ENCODE peak calls at places on chromosomes 3 and 15, in ten cellular contexts. E, X, R, O, Q, A, V, K, F and W are unnamed samples.

GRCh38 chr3:189909573-189909972 is 211.1 kb downstream of the P3H2 start:
- DNase-seq in O (no peak), Q (no peak), A (no peak), E (no peak), K (no peak), R (no peak), F (no peak), V (no peak), X (no peak), W (no peak)

GRCh38 chr15:45637552-45638033 is 2.8 kb downstream of the SQOR start:
- DNase-seq in Q (peak; percentile 44), V (peak; percentile 91), E (peak; percentile 63), F (no peak), R (peak; percentile 84), K (peak; percentile 76), X (no peak), O (no peak), A (peak; percentile 23), W (no peak)

GRCh38 chr3:138405486-138405885 is 28.9 kb upstream of the ESYT3 start:
- DNase-seq in O (no peak), X (no peak), Q (no peak), V (no peak), F (no peak), K (no peak), E (no peak), R (no peak), A (no peak), W (no peak)

GRCh38 chr3:40096561-40097506 is 212.7 kb upstream of the EIF1B start:
- DNase-seq in O (no peak), F (peak; percentile 52), X (no peak), Q (no peak), E (no peak), R (no peak), A (no peak), V (no peak), K (peak; percentile 84), W (no peak)

GRCh38 chr3:42052132-42052866 is 38.9 kb upstream of the TRAK1 start:
- DNase-seq in X (no peak), R (peak; percentile 22), E (no peak), Q (no peak), A (no peak), F (no peak), K (no peak), O (no peak), V (peak; percentile 97), W (no peak)

GRCh38 chr15:73996939-73997338 is 2.4 kb downstream of the PML start:
- DNase-seq in F (no peak), X (no peak), R (peak; percentile 50), E (no peak), O (no peak), K (no peak), Q (no peak), A (no peak), V (peak; percentile 85), W (peak; percentile 41)

GRCh38 chr3:177935008-177935407 is 601.2 kb upstream of the KCNMB2 start:
- DNase-seq in A (no peak), Q (no peak), F (no peak), K (no peak), V (no peak), E (no peak), R (no peak), X (no peak), O (no peak), W (no peak)

GRCh38 chr3:20401253-20401652 is 215.2 kb upstream of the SGO1 start:
- DNase-seq in F (no peak), Q (no peak), A (no peak), V (no peak), E (no peak), K (no peak), O (no peak), X (no peak), R (no peak), W (no peak)

GRCh38 chr3:140290105-140290504 is 355.1 kb downstream of the CLSTN2 start:
- DNase-seq in Q (no peak), F (no peak), X (no peak), A (no peak), E (no peak), K (no peak), O (no peak), R (no peak), V (no peak), W (no peak)

GRCh38 chr3:56917740-56918568 is 116.2 kb upstream of the ARHGEF3 start:
- DNase-seq in K (no peak), R (no peak), V (peak; percentile 78), X (no peak), A (no peak), Q (no peak), F (no peak), E (no peak), O (no peak), W (peak; percentile 38)

GRCh38 chr3:178672263-178672662 is 136.0 kb downstream of the KCNMB2 start:
- DNase-seq in O (no peak), R (no peak), V (no peak), F (no peak), A (no peak), Q (no peak), X (no peak), E (no peak), K (no peak), W (no peak)

GRCh38 chr15:84598250-84598649 is 2.6 kb upstream of the ZSCAN2 start:
- DNase-seq in V (no peak), Q (no peak), F (no peak), E (no peak), A (no peak), O (no peak), X (no peak), K (no peak), R (no peak), W (peak; percentile 44)

GRCh38 chr3:69143605-69144004 is 21.2 kb upstream of the LMOD3 start:
- DNase-seq in V (no peak), O (no peak), F (no peak), E (no peak), X (no peak), R (no peak), Q (peak; percentile 12), K (no peak), A (peak; percentile 5), W (peak; percentile 24)

GRCh38 chr15:44435893-44436667 is 8.7 kb downstream of the CTDSPL2 start:
- DNase-seq in O (no peak), Q (no peak), F (no peak), K (no peak), E (no peak), R (no peak), A (no peak), X (no peak), V (peak; percentile 18), W (no peak)

GRCh38 chr15:69314174-69314573 is 15.5 kb downstream of the PAQR5 start:
- DNase-seq in A (no peak), K (no peak), X (no peak), Q (no peak), E (no peak), V (no peak), R (no peak), O (no peak), F (no peak), W (no peak)

GRCh38 chr15:42363942-42364341 is 4.6 kb downstream of the CAPN3 start:
- DNase-seq in O (no peak), R (no peak), Q (no peak), E (no peak), X (no peak), F (no peak), A (no peak), K (no peak), V (no peak), W (no peak)

GRCh38 chr15:42366151-42366550 is 6.8 kb downstream of the CAPN3 start:
- DNase-seq in F (no peak), V (no peak), X (no peak), A (no peak), O (no peak), K (no peak), Q (no peak), E (no peak), R (no peak), W (no peak)

GRCh38 chr15:42364529-42364928 is 5.2 kb downstream of the CAPN3 start:
- DNase-seq in X (no peak), K (no peak), F (no peak), Q (peak; percentile 16), O (no peak), A (no peak), R (no peak), E (no peak), V (peak; percentile 76), W (no peak)

GRCh38 chr15:42368096-42368495 is 8.8 kb downstream of the CAPN3 start:
- DNase-seq in K (no peak), V (no peak), X (no peak), Q (no peak), E (no peak), F (no peak), O (no peak), R (no peak), A (no peak), W (no peak)

DNA sequence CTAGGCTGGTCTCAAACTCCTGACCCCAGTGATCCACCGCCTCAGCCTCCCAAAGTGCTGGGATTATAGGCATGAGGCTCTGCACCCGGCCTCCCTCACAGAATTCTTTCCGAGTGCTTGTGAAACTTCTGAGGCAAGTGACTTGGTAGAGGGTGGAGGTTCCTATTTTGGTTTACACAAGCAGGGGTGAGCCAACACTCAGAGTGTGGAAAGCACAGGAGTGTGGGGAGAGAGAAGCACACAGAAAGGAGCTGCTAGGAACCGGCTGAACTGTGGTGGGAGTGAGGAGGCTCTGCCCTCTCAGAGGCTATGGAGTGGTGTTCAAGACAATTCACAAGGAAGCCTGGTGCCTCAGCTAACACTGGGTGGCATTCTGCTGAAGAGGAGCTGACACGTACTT is 7.7 kb downstream of the CAPN3 start:
- DNase-seq in X (no peak), Q (no peak), K (no peak), F (no peak), R (no peak), O (no peak), A (no peak), V (no peak), E (peak; percentile 79), W (no peak)
- TF ChIP-seq POLR2AphosphoS5 in X (no peak), Q (no peak), K (no peak), F (no peak), R (no peak), O (no peak), A (no peak), V (no peak), E (no peak), W (no peak)

GRCh38 chr3:158727499-158728377 is 4.5 kb downstream of the RARRES1 start:
- DNase-seq in K (peak; percentile 45), A (peak; percentile 76), F (peak; percentile 51), V (peak; percentile 80), O (no peak), R (peak; percentile 75), X (no peak), Q (peak; percentile 59), E (peak; percentile 46), W (peak; percentile 86)
- H3K4me3 ChIP-seq in K (no peak overlapping the region), A (no peak overlapping the region), F (peak overlapping the region; percentile 5), V (no peak overlapping the region), O (no peak overlapping the region), R (no peak overlapping the region), X (no peak overlapping the region), Q (no peak overlapping the region), E (no peak overlapping the region), W (no peak overlapping the region)

GRCh38 chr15:77417642-77418041 is 2.3 kb downstream of the PEAK1 start:
- DNase-seq in V (no peak), O (no peak), R (no peak), X (no peak), K (no peak), E (no peak), Q (peak; percentile 34), A (no peak), F (no peak), W (no peak)
- TF ChIP-seq POLR2AphosphoS5 in V (no peak), O (no peak), R (no peak), X (no peak), K (no peak), E (no peak), Q (no peak), A (no peak), F (no peak), W (no peak)

GRCh38 chr15:98858610-98859023 is 149.0 kb downstream of the PGPEP1L start:
- DNase-seq in Q (no peak), K (no peak), V (peak; percentile 38), R (no peak), F (no peak), O (no peak), E (no peak), X (no peak), A (no peak), W (no peak)
- H3K4me3 ChIP-seq in Q (no peak overlapping the region), K (no peak overlapping the region), V (peak overlapping the region; percentile 40), R (no peak overlapping the region), F (no peak overlapping the region), O (peak overlapping the region; percentile 48), E (no peak overlapping the region), X (no peak overlapping the region), A (no peak overlapping the region), W (no peak overlapping the region)